ENCODE peak calls at places on chromosomes 16 and 17, in eight cellular contexts. C is ascending aorta; Z is activated CD8-positive, alpha-beta memory T cell treated with anti-CD3 and anti-CD28 coated beads for 24 hours; F is omental fat pad; B is NCI-H1092; P is RWPE2; K is NCI-H69; U is NCI-H1105. O is an unnamed sample.

GRCh38 chr17:19345486-19346350 is 16.8 kb downstream of the B9D1 start:
- DNase-seq in C (no peak), Z (no peak), F (no peak), B (no peak), P (peak; percentile 26), K (no peak), U (no peak), O (no peak)

GRCh38 chr16:70548936-70549335 is 25.3 kb downstream of the SF3B3 start:
- DNase-seq in C (no peak), Z (no peak), F (no peak), B (no peak), P (no peak), K (no peak), U (no peak), O (no peak)

GRCh38 chr17:81635973-81636504 is 873 bp downstream of the NPLOC4 start:
- DNase-seq in C (no peak), Z (no peak), F (no peak), B (peak; percentile 7), P (no peak), K (no peak), U (no peak), O (no peak)

GRCh38 chr16:68299571-68300453 is 10.9 kb downstream of the SLC7A6OS start:
- DNase-seq in C (no peak), Z (no peak), F (no peak), B (no peak), P (no peak), K (no peak), U (no peak), O (no peak)

GRCh38 chr16:83040174-83040573 is 413.4 kb downstream of the CDH13 start:
- DNase-seq in C (no peak), Z (no peak), F (no peak), B (no peak), P (no peak), K (no peak), U (no peak), O (no peak)

GRCh38 chr16:83947642-83948234 is 5.3 kb upstream of the OSGIN1 start:
- DNase-seq in C (no peak), Z (no peak), F (no peak), B (no peak), P (no peak), K (no peak), U (no peak), O (no peak)

GRCh38 chr16:5187402-5187952 is 89.9 kb upstream of the EEF2KMT start:
- DNase-seq in C (no peak), Z (no peak), F (no peak), B (no peak), P (no peak), K (no peak), U (no peak), O (no peak)

GRCh38 chr16:759110-759910 is 1.2 kb upstream of the MSLN start:
- DNase-seq in C (no peak), Z (no peak), F (no peak), B (no peak), P (peak; percentile 73), K (no peak), U (no peak), O (no peak)

GRCh38 chr16:59021751-59022150 is 287.6 kb upstream of the GOT2 start:
- DNase-seq in C (no peak), Z (no peak), F (no peak), B (no peak), P (no peak), K (no peak), U (no peak), O (no peak)

GRCh38 chr16:14357328-14357727 is 272.7 kb downstream of the PARN start:
- DNase-seq in C (no peak), Z (no peak), F (no peak), B (no peak), P (no peak), K (no peak), U (no peak), O (no peak)

GRCh38 chr16:27778926-27779570 is 229.1 kb downstream of the KATNIP start:
- DNase-seq in C (no peak), Z (no peak), F (no peak), B (no peak), P (no peak), K (no peak), U (no peak), O (no peak)

GRCh38 chr16:15803608-15804007 is 53.2 kb downstream of the MYH11 start:
- DNase-seq in C (no peak), Z (no peak), F (no peak), B (no peak), P (no peak), K (no peak), U (no peak), O (no peak)

GRCh38 chr16:2905988-2906387 is 5.7 kb upstream of the FLYWCH1 start:
- DNase-seq in C (no peak), Z (no peak), F (no peak), B (no peak), P (no peak), K (no peak), U (no peak), O (no peak)